ENCODE peak calls at places on chromosomes 7 and 10, in eight cellular contexts. S is LoVo; U is activated naive CD8-positive, alpha-beta T cell treated with anti-CD3 and anti-CD28 coated beads for 36 hours; X is brain microvascular endothelial cell; H is GM10248; R is NCI-H1092; D is C1 segment of cervical spinal cord; W is cerebellum. A is an unnamed sample.

GRCh38 chr7:103613655-103614642 is 167.9 kb upstream of the SLC26A5 start:
- DNase-seq in S (no peak), U (no peak), X (peak), H (no peak), R (no peak), D (no peak), W (no peak), A (no peak)

GRCh38 chr10:78337646-78338391 is 304.2 kb downstream of the RPS24 start:
- DNase-seq in S (no peak), U (no peak), X (no peak), H (no peak), R (no peak), D (no peak), W (no peak), A (no peak)

GRCh38 chr7:145665499-145666258 is 450.9 kb upstream of the CNTNAP2 start:
- DNase-seq in S (no peak), U (no peak), X (no peak), H (no peak), R (no peak), D (no peak), W (no peak), A (no peak)

GRCh38 chr10:33706191-33706590 is 371.7 kb upstream of the NRP1 start:
- DNase-seq in S (no peak), U (no peak), X (peak), H (no peak), R (no peak), D (no peak), W (no peak), A (no peak)

GRCh38 chr7:7922684-7923385 is 45.8 kb upstream of the GLCCI1 start:
- DNase-seq in S (peak), U (no peak), X (no peak), H (no peak), R (no peak), D (no peak), W (no peak), A (no peak)

GRCh38 chr7:106001196-106001595 is 38.1 kb downstream of the CDHR3 start:
- DNase-seq in S (no peak), U (no peak), X (no peak), H (no peak), R (no peak), D (no peak), W (no peak), A (no peak)

GRCh38 chr7:92880212-92881090 is 44.1 kb upstream of the CDK6 start:
- DNase-seq in S (no peak), U (no peak), X (no peak), H (peak), R (no peak), D (no peak), W (no peak), A (peak)

GRCh38 chr7:155524018-155524556 is 22.3 kb downstream of the CNPY1 start:
- DNase-seq in S (no peak), U (no peak), X (no peak), H (no peak), R (no peak), D (no peak), W (no peak), A (no peak)

A was measured in activated T-cell treated with anti-CD3 and anti-CD28 coated beads, Interleukin-2, amount 50 U/mL, for 48 hours.